ENCODE peak calls at places on chromosomes 3 and 15, in five cellular contexts. J is cardiac muscle cell; W is AG04450; T is stimulated activated CD8-positive, alpha-beta memory T cell treated with anti-CD3 and anti-CD28 coated beads, Interleukin-15, amount 100 ng/mL, for 1 hour; X is NCI-H1930. M is an unnamed sample.

GRCh38 chr3:56296361-56296760 is 171.9 kb downstream of the ERC2 start:
- DNase-seq in J (no peak), W (no peak), T (no peak), X (no peak), M (no peak)

GRCh38 chr3:58321791-58322190 is 10.9 kb upstream of the PXK start:
- DNase-seq in J (no peak), W (no peak), T (no peak), X (no peak), M (no peak)

GRCh38 chr15:99997112-99997651 is 263.9 kb upstream of the LYSMD4 start:
- DNase-seq in J (no peak), W (no peak), T (no peak), X (no peak), M (no peak)

GRCh38 chr3:38247366-38248035 is 18.1 kb upstream of the SLC22A13 start:
- DNase-seq in J (peak), W (peak), T (no peak), X (no peak), M (no peak)

GRCh38 chr15:35519536-35520149 is 26.3 kb downstream of the DPH6 start:
- DNase-seq in J (peak), W (peak), T (no peak), X (peak), M (no peak)

GRCh38 chr3:20324664-20325478 is 138.9 kb upstream of the SGO1 start:
- DNase-seq in J (peak), W (no peak), T (no peak), X (no peak), M (no peak)

GRCh38 chr3:117019082-117019713 is 309.6 kb downstream of the TUSC7 start:
- DNase-seq in J (peak), W (peak), T (no peak), X (peak), M (peak)

GRCh38 chr15:39332846-39333245 is 248.0 kb upstream of the THBS1 start:
- DNase-seq in J (no peak), W (no peak), T (no peak), X (no peak), M (no peak)

GRCh38 chr3:13461169-13462124 is 18.7 kb upstream of the HDAC11 start:
- DNase-seq in J (peak), W (no peak), T (peak), X (peak), M (peak)

GRCh38 chr3:161274691-161275298 is 53.7 kb downstream of the NMD3 start:
- DNase-seq in J (peak), W (peak), T (no peak), X (peak), M (no peak)

GRCh38 chr3:114569186-114569585 is 275.4 kb downstream of the TIGIT start:
- DNase-seq in J (no peak), W (no peak), T (no peak), X (no peak), M (no peak)

GRCh38 chr3:141454906-141455602 is 31.8 kb upstream of the RASA2 start:
- DNase-seq in J (peak), W (no peak), T (no peak), X (peak), M (no peak)

GRCh38 chr15:84620626-84621025 is 19.8 kb downstream of the ZSCAN2 start:
- DNase-seq in J (no peak), W (no peak), T (no peak), X (no peak), M (no peak)

GRCh38 chr15:36294359-36294758 is 285.1 kb upstream of the CDIN1 start:
- DNase-seq in J (no peak), W (no peak), T (no peak), X (no peak), M (no peak)

M was measured in CD14-positive monocyte.